ENCODE peak calls at places on chromosomes 2 and 18, in four cellular contexts. U, Y, Q and P are unnamed samples.

GRCh38 chr2:66279024-66279423 is 155.9 kb upstream of the MEIS1 start:
- DNase-seq in U (no peak), Y (no peak), Q (no peak), P (no peak)

GRCh38 chr18:46167971-46168370 is 63.8 kb downstream of the HAUS1 start:
- DNase-seq in U (no peak), Y (no peak), Q (no peak), P (no peak)

GRCh38 chr2:33108483-33109443 is 162.0 kb downstream of the LTBP1 start:
- DNase-seq in U (peak; percentile 90), Y (no peak), Q (no peak), P (no peak)

GRCh38 chr2:132632000-132632649 is 37.9 kb downstream of the LYPD1 start:
- DNase-seq in U (peak; percentile 6), Y (no peak), Q (no peak), P (no peak)

GRCh38 chr18:28164772-28165483 is 12.0 kb downstream of the CDH2 start:
- DNase-seq in U (no peak), Y (no peak), Q (no peak), P (no peak)

GRCh38 chr2:12227941-12228608 is 481.6 kb downstream of the LPIN1 start:
- DNase-seq in U (peak; percentile 81), Y (no peak), Q (no peak), P (no peak)

GRCh38 chr18:50115095-50115494 is 79.9 kb downstream of the MYO5B start:
- DNase-seq in U (no peak), Y (no peak), Q (no peak), P (no peak)

GRCh38 chr2:173027181-173028128 is 48.2 kb upstream of the MAP3K20 start:
- DNase-seq in U (peak; percentile 93), Y (peak; percentile 87), Q (peak; percentile 85), P (peak; percentile 80)

GRCh38 chr2:120291464-120292311 is 39.0 kb downstream of the RALB start:
- DNase-seq in U (peak; percentile 49), Y (peak; percentile 57), Q (no peak), P (no peak)

GRCh38 chr2:160194351-160194750 is 5.7 kb downstream of the ITGB6 start:
- DNase-seq in U (no peak), Y (no peak), Q (no peak), P (no peak)

GRCh38 chr2:88451647-88452150 is 794 bp downstream of the FOXI3 start:
- DNase-seq in U (no peak), Y (peak; percentile 47), Q (peak; percentile 64), P (peak; percentile 41)

GRCh38 chr18:31983020-31983419 is 35.6 kb upstream of the RNF125 start:
- DNase-seq in U (no peak), Y (no peak), Q (no peak), P (no peak)

GRCh38 chr2:157349949-157350510 is 24.4 kb upstream of the ERMN start:
- DNase-seq in U (peak; percentile 12), Y (no peak), Q (no peak), P (no peak)

GRCh38 chr2:12923907-12924610 is 207.3 kb downstream of the TRIB2 start:
- DNase-seq in U (peak; percentile 71), Y (no peak), Q (no peak), P (no peak)

GRCh38 chr2:1887915-1888314 is 143.6 kb upstream of the PXDN start:
- DNase-seq in U (peak; percentile 3), Y (peak; percentile 67), Q (no peak), P (no peak)

GRCh38 chr2:233422649-233423435 is 68.5 kb downstream of the DGKD start:
- DNase-seq in U (no peak), Y (no peak), Q (no peak), P (no peak)

GRCh38 chr2:144350151-144350802 is 169.6 kb downstream of the ZEB2 start:
- DNase-seq in U (peak; percentile 25), Y (peak; percentile 96), Q (no peak), P (peak; percentile 62)

GRCh38 chr18:36354989-36355388 is 57.5 kb downstream of the FHOD3 start:
- DNase-seq in U (peak; percentile 81), Y (no peak), Q (no peak), P (no peak)

GRCh38 chr18:79693561-79694205 is 14.1 kb downstream of the CTDP1 start:
- DNase-seq in U (no peak), Y (peak; percentile 60), Q (peak; percentile 58), P (peak; percentile 74)

GRCh38 chr2:233074106-233074505 is 14.0 kb downstream of the INPP5D start:
- DNase-seq in U (no peak), Y (no peak), Q (no peak), P (no peak)

GRCh38 chr2:186348200-186348599 is 137.9 kb upstream of the ZC3H15 start:
- DNase-seq in U (no peak), Y (no peak), Q (no peak), P (no peak)

GRCh38 chr2:113021312-113021711 is 16.1 kb downstream of the IL36A start:
- DNase-seq in U (no peak), Y (no peak), Q (no peak), P (no peak)

GRCh38 chr2:240238786-240239185 is 98.3 kb upstream of the OTOS start:
- DNase-seq in U (no peak), Y (no peak), Q (no peak), P (no peak)

GRCh38 chr2:119106301-119106897 is 52.2 kb downstream of the C1QL2 start:
- DNase-seq in U (peak; percentile 33), Y (peak; percentile 64), Q (peak; percentile 88), P (peak; percentile 66)

GRCh38 chr18:10343778-10344177 is 110.7 kb upstream of the APCDD1 start:
- DNase-seq in U (no peak), Y (no peak), Q (no peak), P (no peak)

GRCh38 chr2:129912066-129912820 is 67.2 kb upstream of the RAB6C start:
- DNase-seq in U (no peak), Y (no peak), Q (peak; percentile 39), P (peak; percentile 23)

GRCh38 chr18:49051323-49051967 is 100.7 kb upstream of the SMAD7 start:
- DNase-seq in U (no peak), Y (peak; percentile 24), Q (no peak), P (no peak)

GRCh38 chr18:68699043-68699442 is 15.9 kb downstream of the TMX3 start:
- DNase-seq in U (peak; percentile 68), Y (no peak), Q (no peak), P (no peak)

GRCh38 chr18:5237083-5237722 is 40.1 kb upstream of the AKAIN1 start:
- DNase-seq in U (peak; percentile 34), Y (no peak), Q (no peak), P (no peak)
- H4K5ac ChIP-seq in U (peak overlapping the region; percentile 79), Y (no peak overlapping the region), Q (no peak overlapping the region), P (no peak overlapping the region)

GRCh38 chr2:241947876-241948275 is 78.3 kb downstream of the RTP5 start:
- DNase-seq in U (no peak), Y (no peak), Q (no peak), P (no peak)
- H3K18ac ChIP-seq in U (no peak overlapping the region), Y (no peak overlapping the region), Q (no peak overlapping the region), P (no peak overlapping the region)

GRCh38 chr2:239202836-239203235 is 198.0 kb downstream of the HDAC4 start:
- DNase-seq in U (no peak), Y (no peak), Q (no peak), P (no peak)
- H3K79me1 ChIP-seq in U (peaks cover 20% of the 10 kb centered on the region), Y (peaks cover 2% of the 10 kb centered on the region), Q (peaks cover 4% of the 10 kb centered on the region), P (peaks cover 8% of the 10 kb centered on the region)

DNA sequence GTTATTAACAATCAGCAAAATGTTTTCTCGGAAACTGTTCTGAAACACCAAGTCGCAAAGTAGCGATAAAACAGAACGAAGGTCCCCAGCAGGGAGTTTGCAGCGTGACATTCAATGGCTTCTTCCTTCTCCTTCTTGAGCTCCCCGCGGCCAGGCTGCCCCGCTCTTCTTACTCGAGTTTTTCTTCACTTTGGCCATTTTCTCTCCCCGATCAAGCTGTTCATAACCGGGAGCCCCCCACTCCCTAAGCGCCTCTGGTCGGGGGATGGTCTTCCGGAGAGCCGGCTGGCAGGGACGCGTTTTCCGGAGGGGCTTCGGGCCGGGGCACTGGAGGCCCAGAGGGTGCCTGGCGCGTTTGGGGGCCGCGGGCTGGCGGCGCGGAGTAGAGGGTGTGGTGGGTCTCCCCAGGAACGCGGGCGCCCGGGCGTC is 5.2 kb downstream of the SP9 start:
- DNase-seq in U (no peak), Y (peak; percentile 54), Q (no peak), P (no peak)
- H4K5ac ChIP-seq in U (no peak overlapping the region), Y (no peak overlapping the region), Q (no peak overlapping the region), P (no peak overlapping the region)

GRCh38 chr2:8569332-8569930 is 112.4 kb upstream of the ID2 start:
- DNase-seq in U (no peak), Y (no peak), Q (no peak), P (peak; percentile 15)

GRCh38 chr2:8570637-8571036 is 111.2 kb upstream of the ID2 start:
- DNase-seq in U (no peak), Y (no peak), Q (no peak), P (peak; percentile 18)

GRCh38 chr2:8566788-8567468 is 114.9 kb upstream of the ID2 start:
- DNase-seq in U (no peak), Y (no peak), Q (no peak), P (peak; percentile 12)

GRCh38 chr2:8567469-8568108 is 114.3 kb upstream of the ID2 start:
- DNase-seq in U (peak; percentile 30), Y (no peak), Q (peak; percentile 38), P (peak; percentile 18)

GRCh38 chr2:8568543-8569302 is 113.1 kb upstream of the ID2 start:
- DNase-seq in U (no peak), Y (no peak), Q (no peak), P (peak; percentile 11)
- H3K18ac ChIP-seq in U (no peak overlapping the region), Y (no peak overlapping the region), Q (no peak overlapping the region), P (no peak overlapping the region)

GRCh38 chr2:128313076-128313836 is 5.4 kb downstream of the HS6ST1 start:
- DNase-seq in U (peak; percentile 63), Y (peak; percentile 60), Q (peak; percentile 47), P (peak; percentile 39)
- H3K79me1 ChIP-seq in U (peaks cover 14% of the 10 kb centered on the region), Y (peaks cover 58% of the 10 kb centered on the region), Q (peaks cover 62% of the 10 kb centered on the region), P (peaks cover 10% of the 10 kb centered on the region)

GRCh38 chr2:74252036-74252435 is 53.6 kb downstream of the MTHFD2 start:
- DNase-seq in U (no peak), Y (no peak), Q (no peak), P (no peak)
- H4K5ac ChIP-seq in U (no peak overlapping the region), Y (no peak overlapping the region), Q (no peak overlapping the region), P (no peak overlapping the region)